ENCODE peak calls at places on chromosome 9, in ten cellular contexts. R is H1, T is SK-N-SH, H is HCT116, J is K562, W is breast epithelium, D is sigmoid colon, P is GM12891, Q is prostate gland, Z is HL-60. E is an unnamed sample.
A peak's percentile ranks its signal among the peaks of the same experiment; 100 is the strongest.

GRCh38 chr9:117696141-117696540 is 8.1 kb upstream of the TLR4 start:
- DNase-seq in Q (no peak), R (no peak), Z (peak; percentile 97), D (no peak), H (no peak), W (no peak), T (no peak), P (no peak), J (no peak), E (no peak)

GRCh38 chr9:117334101-117334500 is 80.8 kb downstream of the ASTN2 start:
- DNase-seq in Z (no peak), P (no peak), D (no peak), T (no peak), W (no peak), Q (no peak), J (no peak), R (no peak), H (no peak), E (no peak)

GRCh38 chr9:111036946-111037743 is 1.1 kb downstream of the LPAR1 start:
- DNase-seq in J (no peak), H (peak; percentile 7), W (no peak), R (no peak), Q (no peak), D (no peak), P (no peak), T (peak; percentile 17), Z (no peak), E (no peak)

GRCh38 chr9:93071464-93071863 is 13.0 kb downstream of the SUSD3 start:
- DNase-seq in Z (no peak), J (peak; percentile 95), W (no peak), H (peak; percentile 48), D (no peak), R (no peak), T (peak; percentile 69), P (no peak), Q (no peak), E (no peak)

GRCh38 chr9:128762664-128763449 is 8.9 kb downstream of the ZER1 start:
- DNase-seq in Z (no peak), T (no peak), R (no peak), P (no peak), D (no peak), J (no peak), H (no peak), W (no peak), Q (no peak), E (no peak)

GRCh38 chr9:37390759-37391158 is 31.7 kb upstream of the GRHPR start:
- DNase-seq in P (peak; percentile 60), R (peak; percentile 31), J (peak; percentile 59), Q (no peak), Z (no peak), H (peak; percentile 26), D (no peak), W (no peak), T (no peak), E (peak; percentile 77)

GRCh38 chr9:109830587-109830986 is 50.6 kb downstream of the PALM2AKAP2 start:
- DNase-seq in W (no peak), P (no peak), D (no peak), Q (no peak), R (no peak), Z (no peak), J (no peak), T (no peak), H (no peak), E (no peak)

GRCh38 chr9:133640580-133641395 is 4.6 kb downstream of the DBH start:
- DNase-seq in H (no peak), T (no peak), J (no peak), P (no peak), Q (no peak), D (no peak), W (no peak), R (no peak), Z (no peak), E (no peak)

GRCh38 chr9:110810251-110810976 is 141.8 kb downstream of the MUSK start:
- DNase-seq in J (no peak), P (no peak), R (no peak), T (no peak), W (no peak), H (no peak), Q (no peak), D (no peak), Z (no peak), E (no peak)

GRCh38 chr9:131402738-131403492 is 9.0 kb downstream of the PRRC2B start:
- DNase-seq in W (peak; percentile 89), D (peak; percentile 96), P (no peak), T (no peak), Q (peak; percentile 89), Z (no peak), R (no peak), H (no peak), J (peak; percentile 17), E (peak; percentile 79)

GRCh38 chr9:77710276-77710675 is 62.2 kb upstream of the GNA14 start:
- DNase-seq in R (no peak), W (no peak), J (no peak), D (no peak), H (no peak), Q (no peak), P (no peak), Z (peak; percentile 25), T (no peak), E (no peak)

GRCh38 chr9:134961331-134962064 is 43.8 kb upstream of the FCN1 start:
- DNase-seq in Q (no peak), T (no peak), P (no peak), W (peak; percentile 48), J (no peak), R (no peak), D (peak; percentile 45), Z (no peak), H (no peak), E (no peak)

GRCh38 chr9:86549434-86549833 is 195.2 kb upstream of the TUT7 start:
- DNase-seq in R (no peak), Q (no peak), J (no peak), W (no peak), Z (no peak), P (no peak), H (no peak), D (no peak), T (no peak), E (no peak)

GRCh38 chr9:37531699-37532098 is 44.5 kb downstream of the FBXO10 start:
- DNase-seq in Q (no peak), Z (no peak), D (no peak), H (no peak), T (no peak), J (no peak), W (no peak), R (no peak), P (peak; percentile 32), E (peak; percentile 56)

GRCh38 chr9:137213160-137214060 is 7.9 kb downstream of the NDOR1 start:
- DNase-seq in R (no peak), J (no peak), D (no peak), H (no peak), P (no peak), Z (no peak), Q (no peak), W (no peak), T (peak; percentile 58), E (no peak)
- TF ChIP-seq POLR2AphosphoS5 in R (no peak), J (no peak), D (no peak), H (no peak), P (no peak), Z (no peak), Q (no peak), W (no peak), T (no peak), E (no peak)

DNA sequence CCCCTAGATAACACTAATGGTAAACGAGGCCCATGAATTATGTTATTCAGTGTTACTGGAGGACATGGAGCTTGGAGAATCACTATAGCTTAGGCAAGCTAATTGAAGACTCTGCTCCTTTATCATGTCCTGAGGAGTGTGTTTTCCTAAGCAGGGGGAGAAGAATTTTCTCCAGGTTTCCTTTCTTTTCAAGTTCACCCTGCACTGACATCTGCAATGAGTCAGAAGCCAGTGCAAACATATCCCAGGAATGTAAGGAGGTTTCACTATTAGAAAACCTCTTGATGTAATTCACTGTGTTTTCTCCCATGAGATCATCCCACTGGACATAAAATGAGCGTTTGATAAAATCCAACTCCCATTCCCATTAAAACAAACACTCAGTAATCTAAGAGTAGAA is 75.6 kb downstream of the DMRT2 start:
- DNase-seq in P (no peak), W (no peak), D (no peak), R (no peak), Z (no peak), T (no peak), J (no peak), Q (no peak), H (no peak), E (no peak)
- TF ChIP-seq POLR2AphosphoS5 in P (no peak), W (no peak), D (no peak), R (no peak), Z (no peak), T (no peak), J (no peak), Q (no peak), H (no peak), E (no peak)

DNA sequence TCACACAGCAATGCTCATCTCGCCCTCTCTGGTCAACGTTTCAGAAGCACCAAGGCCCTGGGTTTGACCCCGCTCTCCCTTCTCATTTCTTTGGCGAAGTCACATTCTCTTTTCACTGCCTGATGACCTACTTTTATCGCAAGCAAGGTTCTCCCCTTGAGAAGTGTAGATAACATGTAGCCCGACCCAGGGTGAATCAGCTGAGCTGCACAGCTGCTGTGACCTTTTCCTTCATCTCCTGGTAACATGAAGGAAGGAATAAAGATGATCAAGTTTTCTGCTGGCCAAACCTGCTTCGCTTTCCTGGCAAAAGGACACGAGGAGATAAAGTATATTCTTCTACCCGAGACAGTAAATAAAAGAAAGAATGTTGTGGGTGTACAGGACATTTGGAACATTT is 155.2 kb upstream of the ZNF462 start:
- DNase-seq in Z (no peak), W (no peak), R (no peak), T (no peak), J (no peak), P (no peak), H (no peak), D (no peak), Q (peak; percentile 5), E (no peak)
- TF ChIP-seq POLR2AphosphoS5 in Z (no peak), W (no peak), R (no peak), T (no peak), J (no peak), P (no peak), H (no peak), D (no peak), Q (no peak), E (no peak)

DNA sequence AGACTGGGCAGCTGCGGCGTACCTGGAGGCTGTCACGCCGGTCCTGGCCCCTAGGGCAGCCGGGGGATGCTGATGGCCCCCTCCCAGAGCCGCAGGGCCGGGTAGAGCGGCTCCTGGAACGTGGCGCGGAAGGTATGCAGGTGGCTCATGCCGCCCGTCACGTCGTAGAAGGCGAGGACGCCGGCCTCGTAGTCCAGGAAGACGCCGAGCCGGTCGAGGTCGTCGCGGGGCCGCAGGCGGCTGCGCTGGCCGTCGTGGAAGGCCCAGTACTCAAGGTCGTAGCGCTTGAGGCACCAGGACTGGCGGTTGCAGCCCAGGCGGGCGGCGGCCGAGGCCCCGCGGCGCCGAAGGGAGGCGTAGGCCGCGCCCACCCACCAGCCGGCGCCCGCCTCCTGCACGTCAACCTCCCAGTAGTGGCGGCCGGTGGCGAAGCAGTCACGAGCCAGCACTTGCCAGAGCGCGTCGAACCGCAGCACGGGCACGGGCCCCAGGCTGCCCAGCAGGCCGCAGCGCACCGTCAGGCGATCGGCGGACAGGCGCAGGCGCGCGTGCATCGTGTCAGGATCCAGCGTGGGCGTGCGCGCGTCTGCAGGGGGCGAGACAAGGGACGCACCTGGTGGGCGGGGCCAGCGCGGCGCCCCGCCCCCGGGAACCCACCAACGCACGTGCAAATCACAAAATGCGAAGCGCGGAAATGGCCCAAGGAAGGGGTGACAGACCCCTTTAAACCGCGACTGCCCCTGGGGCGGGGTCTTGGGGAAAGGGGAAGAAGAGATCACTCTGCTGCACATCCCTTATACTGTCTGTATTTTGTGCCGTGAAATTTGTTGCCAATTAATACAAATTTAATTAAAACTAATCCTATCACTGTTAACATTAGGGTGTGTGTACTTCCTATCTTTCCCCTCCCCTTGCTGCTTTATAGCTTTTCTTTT is 31.2 kb downstream of the NANS start:
- DNase-seq in H (no peak), D (peak; percentile 69), T (no peak), Z (no peak), W (no peak), Q (peak; percentile 73), P (no peak), J (no peak), R (peak; percentile 36), E (peak; percentile 22)
- TF ChIP-seq POLR2AphosphoS5 in H (no peak), D (no peak), T (no peak), Z (no peak), W (no peak), Q (peak; percentile 65), P (no peak), J (no peak), R (peak; percentile 45), E (no peak)

E was measured in transverse colon.